ENCODE peak calls at places on chromosomes 16 and 17, in seven cellular contexts. P is posterior cingulate gyrus; H is stimulated activated CD4-positive, alpha-beta T cell treated with anti-CD3 and anti-CD28 coated beads, Interleukin-1b, Interleukin-23, amount 100 ng/mL, for 48 hours; F is thoracic aorta; C is fibroblast of the aortic adventitia; B is Peyer's patch; V is WTC11. Z is an unnamed sample.

GRCh38 chr17:77882481-77883212 is 75.9 kb upstream of the TNRC6C start:
- DNase-seq in P (no peak), H (peak; percentile 79), V (no peak), C (peak; percentile 95), F (no peak), B (peak; percentile 75), Z (peak; percentile 88)

GRCh38 chr17:65548570-65548969 is 12.9 kb downstream of the AXIN2 start:
- DNase-seq in B (no peak), C (no peak), V (no peak), P (no peak), H (no peak), F (no peak), Z (no peak)

GRCh38 chr16:73750639-73751038 is 546.0 kb upstream of the PSMD7 start:
- DNase-seq in V (no peak), F (no peak), C (no peak), B (no peak), H (no peak), P (no peak), Z (no peak)

GRCh38 chr17:64063766-64064224 is 43.4 kb upstream of the ICAM2 start:
- DNase-seq in H (peak; percentile 60), B (peak; percentile 37), P (no peak), C (no peak), V (peak; percentile 84), F (no peak), Z (no peak)

GRCh38 chr17:7932949-7933348 is 943 bp downstream of the CNTROB start:
- DNase-seq in C (peak; percentile 43), P (no peak), H (peak; percentile 30), B (no peak), V (peak; percentile 26), F (no peak), Z (peak; percentile 23)

GRCh38 chr16:11670171-11671131 is 2.2 kb downstream of the SNN start:
- DNase-seq in B (peak; percentile 72), P (peak; percentile 51), H (no peak), F (no peak), C (no peak), V (no peak), Z (no peak)

GRCh38 chr17:38636054-38636453 is 30.3 kb upstream of the SRCIN1 start:
- DNase-seq in V (peak; percentile 75), B (no peak), C (no peak), P (no peak), H (no peak), F (no peak), Z (no peak)

GRCh38 chr17:16322636-16323035 is 30.6 kb downstream of the CENPV start:
- DNase-seq in C (peak; percentile 22), B (no peak), F (no peak), V (no peak), H (no peak), P (no peak), Z (peak; percentile 77)

GRCh38 chr16:24995469-24995868 is 19.7 kb downstream of the ARHGAP17 start:
- DNase-seq in H (no peak), V (peak; percentile 39), F (no peak), P (no peak), C (no peak), B (no peak), Z (no peak)

GRCh38 chr16:65855171-65856145 is 511.0 kb upstream of the CDH5 start:
- DNase-seq in P (no peak), C (no peak), H (no peak), V (no peak), F (no peak), B (no peak), Z (no peak)

GRCh38 chr17:61400058-61400785 is 579 bp downstream of the TBX2 start:
- DNase-seq in F (no peak), H (no peak), P (no peak), C (peak; percentile 51), V (peak; percentile 39), B (no peak), Z (peak; percentile 36)

GRCh38 chr17:70261170-70261569 is 91.8 kb downstream of the KCNJ2 start:
- DNase-seq in V (no peak), P (no peak), C (no peak), B (no peak), F (no peak), H (no peak), Z (no peak)

GRCh38 chr17:74452027-74452840 is 14.2 kb upstream of the CD300A start:
- DNase-seq in C (no peak), P (no peak), B (no peak), V (no peak), F (no peak), H (no peak), Z (no peak)

Z was measured in astrocyte.